ENCODE peak calls at places on chromosomes 11 and 22, in four cellular contexts. T is IMR-90, C is K562, K is GM12878. Q is an unnamed sample. For H3K27me3, the result is how much of the 10 kb centered on the place peaks cover.

GRCh38 chr22:37827056-37827455 is 3.9 kb downstream of the GALR3 start:
- DNase-seq in C (no peak), K (no peak), T (no peak), Q (no peak)

GRCh38 chr22:29230916-29231875 is 25.5 kb downstream of the EMID1 start:
- DNase-seq in C (no peak), T (no peak), K (no peak), Q (no peak)

GRCh38 chr11:35038211-35038930 is 100.6 kb upstream of the CD44 start:
- DNase-seq in K (no peak), T (no peak), C (peak), Q (no peak)

GRCh38 chr22:50542416-50542927 is 3.2 kb upstream of the KLHDC7B start:
- DNase-seq in K (peak), T (no peak), C (no peak), Q (no peak)

GRCh38 chr11:27358306-27358705 is 4.7 kb downstream of the CCDC34 start:
- DNase-seq in C (no peak), T (no peak), K (no peak), Q (no peak)

GRCh38 chr11:130999992-131000770 is 83.9 kb upstream of the SNX19 start:
- DNase-seq in C (no peak), K (no peak), T (peak), Q (no peak)

GRCh38 chr22:39453765-39454378 is 2.9 kb upstream of the MGAT3 start:
- DNase-seq in T (peak), K (no peak), C (no peak), Q (no peak)

GRCh38 chr11:23494981-23495380 is 634.7 kb upstream of the CCDC179 start:
- DNase-seq in K (no peak), T (no peak), C (no peak), Q (no peak)

GRCh38 chr11:75031224-75031753 is 42.6 kb downstream of the NEU3 start:
- DNase-seq in C (peak), T (peak), K (no peak), Q (no peak)

GRCh38 chr11:63882555-63883242 is 34.3 kb downstream of the RCOR2 start:
- DNase-seq in C (no peak), K (no peak), T (no peak), Q (no peak)

GRCh38 chr11:131108780-131109179 is 192.5 kb upstream of the SNX19 start:
- DNase-seq in T (peak), C (no peak), K (no peak), Q (no peak)

GRCh38 chr11:9176550-9176949 is 85.2 kb upstream of the SCUBE2 start:
- DNase-seq in C (no peak), K (no peak), T (peak), Q (no peak)

GRCh38 chr22:38569972-38570840 is at the start of gene DMC1:
- DNase-seq in C (peak), K (peak), T (peak), Q (peak)

GRCh38 chr11:13289081-13289480 is 11.5 kb downstream of the BMAL1 start:
- DNase-seq in T (peak), K (no peak), C (no peak), Q (no peak)

GRCh38 chr22:36435516-36436415 is 45.7 kb downstream of the TXN2 start:
- DNase-seq in T (no peak), C (no peak), K (peak), Q (peak)

GRCh38 chr11:47534707-47535251 is 18.2 kb downstream of the CELF1 start:
- DNase-seq in T (no peak), K (no peak), C (no peak), Q (no peak)

GRCh38 chr11:101915811-101916291 is 471 bp downstream of the ANGPTL5 start:
- DNase-seq in C (no peak), K (no peak), T (peak), Q (no peak)

GRCh38 chr11:115333951-115334350 is 170.3 kb downstream of the CADM1 start:
- DNase-seq in T (no peak), C (no peak), K (no peak), Q (no peak)

GRCh38 chr11:64226507-64227051 is 505 bp downstream of the NUDT22 start:
- DNase-seq in C (peak), K (no peak), T (no peak), Q (no peak)

GRCh38 chr11:123041185-123041584 is 20.8 kb downstream of the HSPA8 start:
- DNase-seq in K (no peak), T (no peak), C (no peak), Q (no peak)

GRCh38 chr11:3995307-3995706 is 99.3 kb upstream of the RRM1 start:
- DNase-seq in K (no peak), T (no peak), C (no peak), Q (no peak)

GRCh38 chr11:48013269-48013901 is 33.0 kb downstream of the PTPRJ start:
- DNase-seq in C (no peak), K (no peak), T (peak), Q (no peak)

GRCh38 chr22:42343136-42343484 is 72.7 kb upstream of the TCF20 start:
- DNase-seq in T (no peak), K (no peak), C (no peak), Q (no peak)
- TF ChIP-seq CHD1 in T (no peak), K (no peak), C (no peak), Q (no peak)

GRCh38 chr11:72589802-72590761 is 84.1 kb downstream of the PDE2A start:
- DNase-seq in K (no peak), C (peak), T (no peak), Q (peak)
- H3K27me3 ChIP-seq in K (under half), C (half or more), T (half or more), Q (half or more)

GRCh38 chr11:117171648-117172051 is 6.9 kb upstream of the SIDT2 start:
- DNase-seq in T (peak), C (peak), K (no peak), Q (no peak)
- TF ChIP-seq CHD1 in T (no peak), C (no peak), K (no peak), Q (no peak)

GRCh38 chr22:25829237-25829636 is 87.2 kb downstream of the MYO18B start:
- DNase-seq in C (no peak), K (no peak), T (no peak), Q (no peak)
- H3K27me3 ChIP-seq in C (under half), K (under half), T (under half), Q (under half)

GRCh38 chr11:65286686-65287085 is 24.9 kb downstream of the POLA2 start:
- DNase-seq in K (no peak), T (no peak), C (no peak), Q (no peak)

GRCh38 chr11:65287601-65288000 is 25.8 kb downstream of the POLA2 start:
- DNase-seq in T (peak), C (no peak), K (no peak), Q (no peak)

GRCh38 chr11:65291613-65292012 is 23.1 kb upstream of the CDC42EP2 start:
- DNase-seq in K (no peak), T (peak), C (no peak), Q (no peak)

GRCh38 chr11:65290448-65291165 is 24.1 kb upstream of the CDC42EP2 start:
- DNase-seq in T (peak), K (peak), C (peak), Q (no peak)

DNA sequence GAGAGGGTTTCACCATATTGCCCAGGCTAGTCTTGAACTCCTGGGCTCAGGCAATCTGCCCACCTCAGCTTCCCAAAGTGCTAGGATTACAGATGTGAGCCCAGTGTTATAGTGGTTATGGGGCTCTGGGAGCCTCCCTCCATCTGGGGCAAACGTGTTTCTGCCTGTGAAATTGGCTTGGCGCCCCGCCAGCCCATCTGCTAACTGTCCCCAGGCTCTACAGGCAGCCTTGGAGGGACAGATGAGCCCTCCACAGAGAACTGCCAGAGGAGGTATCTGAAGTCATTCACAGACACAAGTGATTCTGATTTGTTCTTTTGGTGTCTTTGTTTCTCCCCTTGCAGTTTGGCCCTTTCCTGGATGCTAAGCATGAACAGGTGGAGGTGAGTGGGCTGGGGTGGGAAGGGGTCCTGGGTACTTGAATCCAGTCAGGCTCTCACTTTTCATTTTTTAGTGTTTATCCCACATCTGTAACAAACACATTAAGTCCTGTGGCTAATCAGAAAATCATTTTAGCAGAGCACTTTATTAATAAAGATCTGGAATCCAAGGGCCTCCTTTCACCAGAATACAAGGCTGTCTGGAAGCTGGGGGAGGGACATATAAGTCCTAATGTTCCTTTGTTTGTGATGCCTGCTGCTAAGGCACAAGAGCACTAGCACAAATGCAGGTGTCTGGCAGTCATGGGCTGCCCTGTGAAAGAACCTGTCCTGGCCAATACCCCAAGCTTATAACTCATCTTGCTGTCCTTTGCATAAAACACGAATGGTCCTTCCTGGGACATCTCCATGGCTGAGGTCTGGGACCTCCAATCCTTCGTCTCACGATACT is 25.7 kb upstream of the CDC42EP2 start:
- DNase-seq in T (no peak), K (no peak), C (no peak), Q (no peak)
- TF ChIP-seq CHD1 in T (no peak), K (no peak), C (no peak), Q (no peak)

GRCh38 chr22:22546490-22546889 is 12.6 kb downstream of the PRAME start:
- DNase-seq in C (peak), T (peak), K (no peak), Q (no peak)

GRCh38 chr22:22547226-22547625 is 11.8 kb downstream of the PRAME start:
- DNase-seq in K (no peak), C (peak), T (no peak), Q (no peak)

GRCh38 chr22:22548349-22548716 is 10.7 kb downstream of the PRAME start:
- DNase-seq in C (peak), K (no peak), T (no peak), Q (no peak)

GRCh38 chr22:22548910-22549309 is 10.2 kb downstream of the PRAME start:
- DNase-seq in C (peak), T (no peak), K (no peak), Q (no peak)

DNA sequence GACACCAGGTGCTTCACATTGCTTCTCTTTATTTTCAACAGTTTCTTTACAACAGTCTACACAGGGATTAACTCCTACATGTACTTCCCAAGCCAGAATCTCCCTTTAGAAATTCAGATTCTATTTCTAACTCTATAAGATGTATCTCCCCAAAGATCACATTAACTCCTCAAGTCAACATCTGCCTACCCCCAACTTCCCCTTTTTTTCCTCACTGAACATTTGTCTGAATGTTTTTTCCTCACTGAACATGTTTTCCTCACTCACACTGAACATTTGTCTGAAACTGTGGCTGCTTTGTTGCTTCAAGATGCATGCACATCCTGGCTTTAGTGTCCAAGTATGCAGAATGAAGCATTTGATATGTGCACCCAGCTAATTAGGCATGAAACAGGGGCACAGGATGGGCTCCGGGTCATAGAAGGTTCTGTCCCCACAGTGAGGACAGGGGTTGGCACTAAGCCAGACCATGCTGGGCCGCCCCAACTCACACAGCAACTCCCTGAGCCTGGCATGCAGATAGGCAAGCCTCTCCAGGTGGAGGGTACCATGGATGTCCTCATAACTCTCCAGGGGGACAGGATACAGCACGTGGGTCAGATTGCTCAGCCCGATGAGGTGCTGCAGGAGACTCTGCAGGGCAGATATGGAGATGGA is 11.2 kb downstream of the PRAME start:
- DNase-seq in C (peak), T (no peak), K (no peak), Q (no peak)
- H3K27me3 ChIP-seq in C (under half), T (under half), K (under half), Q (under half)

GRCh38 chr11:2778630-2779498 is 79.1 kb upstream of the KCNQ1OT1 start:
- DNase-seq in K (no peak), T (peak), C (peak), Q (no peak)
- TF ChIP-seq CHD1 in K (no peak), T (no peak), C (no peak), Q (no peak)

GRCh38 chr11:70489276-70489675 is 90.9 kb downstream of the CTTN start:
- DNase-seq in C (no peak), T (no peak), K (no peak), Q (no peak)
- H3K27me3 ChIP-seq in C (half or more), T (under half), K (under half), Q (under half)

GRCh38 chr11:32385998-32386397 is 49.3 kb downstream of the WT1 start:
- DNase-seq in T (peak), K (no peak), C (peak), Q (peak)
- TF ChIP-seq CHD1 in T (no peak), K (no peak), C (no peak), Q (no peak)